ENCODE peak calls at places on chromosomes 16 and 17, in seven cellular contexts. H, E, F, S, W, Y and D are unnamed samples.

GRCh38 chr17:13415877-13416416 is 185.8 kb downstream of the HS3ST3A1 start:
- DNase-seq in H (no peak), E (no peak), F (no peak), S (peak), W (no peak), Y (no peak), D (no peak)

GRCh38 chr16:55543470-55543869 is 23.0 kb upstream of the CAPNS2 start:
- DNase-seq in H (no peak), E (peak), F (no peak), S (peak), W (no peak), Y (no peak), D (peak)

GRCh38 chr16:73529303-73530012 is 481.5 kb upstream of the ZFHX3 start:
- DNase-seq in H (no peak), E (no peak), F (no peak), S (no peak), W (no peak), Y (no peak), D (no peak)

GRCh38 chr16:68470461-68471150 is 22.3 kb upstream of the SMPD3 start:
- DNase-seq in H (no peak), E (no peak), F (no peak), S (no peak), W (no peak), Y (no peak), D (no peak)

GRCh38 chr17:7884581-7885356 is 3.8 kb upstream of the CHD3 start:
- DNase-seq in H (no peak), E (no peak), F (peak), S (no peak), W (no peak), Y (no peak), D (peak)

GRCh38 chr16:88428156-88428555 is 24.9 kb upstream of the ZFPM1 start:
- DNase-seq in H (no peak), E (no peak), F (no peak), S (no peak), W (no peak), Y (no peak), D (no peak)

GRCh38 chr17:32142857-32143524 is 689 bp downstream of the RHOT1 start:
- DNase-seq in H (peak), E (peak), F (peak), S (peak), W (no peak), Y (peak), D (peak)

GRCh38 chr16:65119905-65120341 is 1.9 kb downstream of the CDH11 start:
- DNase-seq in H (peak), E (peak), F (no peak), S (peak), W (no peak), Y (no peak), D (peak)

GRCh38 chr17:78414178-78415162 is 36.0 kb downstream of the PGS1 start:
- DNase-seq in H (no peak), E (no peak), F (no peak), S (no peak), W (no peak), Y (no peak), D (no peak)

GRCh38 chr17:67532326-67532871 is 155.3 kb downstream of the PITPNC1 start:
- DNase-seq in H (no peak), E (no peak), F (peak), S (no peak), W (no peak), Y (no peak), D (no peak)

GRCh38 chr17:39484178-39484577 is 22.9 kb downstream of the CDK12 start:
- DNase-seq in H (no peak), E (no peak), F (no peak), S (no peak), W (no peak), Y (no peak), D (no peak)

GRCh38 chr17:43528319-43528987 is 17.7 kb downstream of the ETV4 start:
- DNase-seq in H (no peak), E (no peak), F (no peak), S (no peak), W (no peak), Y (peak), D (no peak)

GRCh38 chr17:31674717-31675349 is 184.2 kb downstream of the COPRS start:
- DNase-seq in H (no peak), E (no peak), F (no peak), S (peak), W (no peak), Y (no peak), D (peak)

GRCh38 chr16:50309527-50310307 is 43.4 kb downstream of the ADCY7 start:
- DNase-seq in H (no peak), E (no peak), F (no peak), S (no peak), W (no peak), Y (no peak), D (no peak)

GRCh38 chr16:7332611-7333010 is at the start of gene RBFOX1:
- DNase-seq in H (no peak), E (no peak), F (no peak), S (no peak), W (no peak), Y (no peak), D (no peak)

GRCh38 chr17:36088559-36089376 is 1.2 kb downstream of the CCL3 start:
- DNase-seq in H (no peak), E (peak), F (no peak), S (no peak), W (no peak), Y (no peak), D (no peak)

GRCh38 chr17:20774472-20775135 is 195.1 kb downstream of the CDRT15L2 start:
- DNase-seq in H (no peak), E (no peak), F (no peak), S (no peak), W (no peak), Y (no peak), D (no peak)

GRCh38 chr17:35082073-35082657 is 18.7 kb upstream of the RFFL start:
- DNase-seq in H (no peak), E (no peak), F (no peak), S (peak), W (no peak), Y (no peak), D (peak)

GRCh38 chr17:41691031-41691777 is 2.5 kb downstream of the EIF1 start:
- DNase-seq in H (no peak), E (no peak), F (no peak), S (peak), W (no peak), Y (no peak), D (peak)

GRCh38 chr17:3917391-3917931 is 1.2 kb upstream of the P2RX1 start:
- DNase-seq in H (no peak), E (no peak), F (no peak), S (peak), W (no peak), Y (no peak), D (peak)

GRCh38 chr17:31320791-31321190 is 631 bp downstream of the EVI2A start:
- DNase-seq in H (no peak), E (no peak), F (no peak), S (peak), W (no peak), Y (no peak), D (peak)

GRCh38 chr17:4708436-4708835 is 2.0 kb upstream of the ARRB2 start:
- DNase-seq in H (no peak), E (peak), F (peak), S (no peak), W (no peak), Y (no peak), D (peak)

GRCh38 chr16:50266337-50267091 is at the start of gene ADCY7:
- DNase-seq in H (no peak), E (peak), F (peak), S (peak), W (no peak), Y (peak), D (peak)

GRCh38 chr16:53089434-53090270 is 34.9 kb downstream of the CHD9 start:
- DNase-seq in H (peak), E (peak), F (no peak), S (no peak), W (no peak), Y (no peak), D (no peak)

DNA sequence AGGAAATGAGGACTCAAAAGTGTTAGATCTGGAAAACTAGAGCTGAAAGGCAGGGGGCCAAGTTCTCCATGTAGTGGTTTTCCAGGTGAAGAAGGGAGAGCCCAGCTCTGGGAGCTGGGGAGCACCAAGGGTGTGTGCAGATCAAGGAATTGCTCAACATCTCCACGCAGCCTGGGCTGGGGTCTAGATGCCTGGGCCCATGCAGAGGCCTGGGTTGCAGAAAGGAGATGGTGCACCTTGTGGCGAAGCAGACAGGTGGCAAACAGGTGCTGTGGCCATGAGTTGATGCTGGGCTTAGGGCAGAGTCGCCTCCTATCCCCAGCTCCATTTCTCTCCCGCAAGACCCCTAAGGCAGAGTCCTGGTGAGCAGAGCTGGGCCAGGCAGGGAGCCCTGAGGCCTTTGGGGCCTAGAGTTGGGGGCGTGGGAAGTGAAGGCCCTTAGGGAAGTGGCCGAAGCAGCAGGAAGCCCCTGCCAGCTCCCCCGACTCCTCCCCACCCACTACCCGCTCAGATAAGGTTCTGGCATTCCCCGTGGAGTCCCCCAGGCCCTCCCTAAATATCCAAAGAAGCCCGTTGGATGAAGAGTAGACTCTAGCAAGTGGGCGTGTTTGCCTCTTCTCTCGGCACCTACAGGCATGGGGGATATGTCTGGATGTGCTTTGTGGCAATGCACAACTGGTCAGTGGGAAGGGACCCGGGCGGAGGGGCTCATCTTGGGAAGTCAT is 777 bp downstream of the FOXN1 start:
- DNase-seq in H (no peak), E (no peak), F (no peak), S (no peak), W (no peak), Y (no peak), D (no peak)
- H2AK5ac ChIP-seq in H (peak), E (no peak), F (no peak), S (no peak), W (no peak), Y (no peak), D (no peak)

GRCh38 chr17:68616334-68616733 is 15.2 kb upstream of the FAM20A start:
- DNase-seq in H (no peak), E (no peak), F (no peak), S (no peak), W (no peak), Y (no peak), D (no peak)
- H3K27ac ChIP-seq in H (no peak), E (no peak), F (no peak), S (no peak), W (no peak), Y (no peak), D (no peak)

GRCh38 chr17:81257533-81257932 is 18.4 kb downstream of the NDUFAF8 start:
- DNase-seq in H (no peak), E (no peak), F (no peak), S (no peak), W (no peak), Y (no peak), D (no peak)

GRCh38 chr17:81260641-81261040 is 21.5 kb downstream of the NDUFAF8 start:
- DNase-seq in H (no peak), E (no peak), F (no peak), S (no peak), W (no peak), Y (no peak), D (no peak)

GRCh38 chr17:81260171-81260570 is 21.1 kb downstream of the NDUFAF8 start:
- DNase-seq in H (no peak), E (no peak), F (no peak), S (no peak), W (no peak), Y (no peak), D (no peak)

GRCh38 chr17:81258292-81258691 is 19.2 kb downstream of the NDUFAF8 start:
- DNase-seq in H (no peak), E (no peak), F (peak), S (no peak), W (no peak), Y (no peak), D (peak)

GRCh38 chr17:81259058-81259605 is 20.0 kb downstream of the NDUFAF8 start:
- DNase-seq in H (no peak), E (no peak), F (no peak), S (no peak), W (no peak), Y (no peak), D (no peak)
- H2AK5ac ChIP-seq in H (no peak), E (no peak), F (no peak), S (no peak), W (no peak), Y (no peak), D (no peak)

DNA sequence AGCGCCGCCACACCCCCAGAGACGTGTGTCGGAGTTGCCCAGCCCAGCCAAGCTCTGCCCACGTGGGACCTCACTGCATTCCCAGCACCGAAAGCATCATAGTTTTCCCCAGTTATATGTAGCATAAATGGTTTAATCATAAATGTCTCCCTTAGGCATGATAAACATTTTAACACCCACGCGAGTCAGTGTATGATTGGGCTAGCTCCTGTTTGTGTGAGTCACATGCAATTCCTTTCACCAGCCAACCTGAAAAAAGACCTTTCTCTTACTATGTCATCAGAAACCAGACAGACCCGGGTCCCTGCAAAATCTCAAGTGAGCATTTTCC is 9.2 kb downstream of the TAF1C start:
- DNase-seq in H (no peak), E (no peak), F (no peak), S (peak), W (no peak), Y (peak), D (peak)
- H3K27ac ChIP-seq in H (no peak), E (no peak), F (no peak), S (peak), W (no peak), Y (peak), D (peak)

GRCh38 chr17:50201226-50201854 is at the start of gene COL1A1:
- DNase-seq in H (no peak), E (peak), F (peak), S (peak), W (no peak), Y (no peak), D (peak)

GRCh38 chr17:50203589-50204345 is 2.3 kb upstream of the COL1A1 start:
- DNase-seq in H (no peak), E (no peak), F (no peak), S (peak), W (no peak), Y (no peak), D (peak)

GRCh38 chr17:50205111-50205821 is 3.8 kb upstream of the COL1A1 start:
- DNase-seq in H (no peak), E (no peak), F (no peak), S (peak), W (no peak), Y (no peak), D (peak)

GRCh38 chr17:50204431-50204830 is 3.0 kb upstream of the COL1A1 start:
- DNase-seq in H (no peak), E (no peak), F (no peak), S (no peak), W (no peak), Y (no peak), D (no peak)

DNA sequence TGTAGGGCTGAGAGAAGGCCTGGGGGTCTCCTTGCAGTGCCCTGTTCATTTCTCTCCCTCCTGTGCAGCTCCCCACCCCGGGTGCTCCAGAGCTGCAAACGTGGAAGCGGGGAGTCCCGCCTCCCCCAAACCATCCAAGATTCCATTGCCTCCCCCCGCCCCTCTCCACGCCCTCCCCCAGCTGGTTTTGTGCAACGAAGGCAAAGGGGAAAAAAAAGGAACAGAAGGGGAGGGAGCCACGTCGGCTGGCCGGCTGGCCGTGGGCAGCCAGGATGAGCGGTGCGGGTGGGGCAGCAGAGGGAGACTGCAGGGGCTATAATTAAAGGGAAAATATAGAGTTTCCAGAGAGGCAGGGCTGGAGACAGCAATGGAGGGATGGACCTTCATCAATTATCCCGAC is 1.7 kb upstream of the COL1A1 start:
- DNase-seq in H (no peak), E (no peak), F (no peak), S (peak), W (no peak), Y (no peak), D (no peak)
- H2AK5ac ChIP-seq in H (peak), E (no peak), F (no peak), S (peak), W (no peak), Y (peak), D (peak)

GRCh38 chr16:687499-687898 is 2.7 kb downstream of the WDR24 start:
- DNase-seq in H (no peak), E (no peak), F (no peak), S (no peak), W (no peak), Y (no peak), D (no peak)

GRCh38 chr16:692356-693108 is 2.3 kb upstream of the WDR24 start:
- DNase-seq in H (no peak), E (no peak), F (no peak), S (no peak), W (no peak), Y (no peak), D (no peak)

GRCh38 chr16:685967-686366 is 1.8 kb upstream of the JMJD8 start:
- DNase-seq in H (no peak), E (no peak), F (peak), S (peak), W (no peak), Y (no peak), D (peak)

GRCh38 chr16:686459-687260 is 2.5 kb upstream of the JMJD8 start:
- DNase-seq in H (no peak), E (no peak), F (no peak), S (no peak), W (no peak), Y (no peak), D (no peak)

DNA sequence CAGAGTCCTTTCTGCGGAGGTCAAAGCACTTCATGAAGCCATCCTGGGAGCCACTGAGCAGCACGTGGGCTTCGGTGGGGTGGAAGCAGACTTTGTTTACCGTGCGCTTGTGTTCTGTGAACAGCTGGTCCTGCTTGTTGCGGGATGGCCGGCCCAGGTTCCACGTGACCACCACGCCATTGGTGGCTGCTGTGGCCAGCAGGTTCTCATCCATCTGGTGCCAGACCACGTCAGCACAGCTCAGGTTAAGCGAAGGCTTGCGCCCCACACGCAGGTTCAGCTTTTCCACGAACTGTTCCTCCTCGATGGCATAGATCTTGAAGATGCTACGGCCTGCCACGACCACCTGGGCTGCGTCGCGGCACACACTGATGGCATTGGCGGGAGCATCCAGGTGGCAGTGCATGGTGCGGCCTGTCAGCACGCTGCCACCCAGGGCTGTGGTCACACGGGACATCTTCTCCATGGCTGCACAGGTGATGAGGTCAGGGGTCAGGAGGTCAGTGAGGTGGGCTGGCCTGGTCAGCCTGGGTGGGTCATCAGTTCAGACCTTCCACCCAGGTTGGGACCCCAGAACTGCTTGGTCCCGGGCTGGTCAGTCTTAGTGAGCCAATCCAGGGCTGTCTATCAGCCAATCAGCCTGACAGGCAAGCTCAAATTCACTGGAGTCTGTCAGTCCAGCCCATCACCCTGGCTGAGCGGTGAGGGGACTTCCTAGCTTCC is 862 bp downstream of the WDR24 start:
- DNase-seq in H (no peak), E (no peak), F (no peak), S (no peak), W (no peak), Y (no peak), D (no peak)
- H3K27ac ChIP-seq in H (no peak), E (no peak), F (no peak), S (peak), W (no peak), Y (no peak), D (no peak)

DNA sequence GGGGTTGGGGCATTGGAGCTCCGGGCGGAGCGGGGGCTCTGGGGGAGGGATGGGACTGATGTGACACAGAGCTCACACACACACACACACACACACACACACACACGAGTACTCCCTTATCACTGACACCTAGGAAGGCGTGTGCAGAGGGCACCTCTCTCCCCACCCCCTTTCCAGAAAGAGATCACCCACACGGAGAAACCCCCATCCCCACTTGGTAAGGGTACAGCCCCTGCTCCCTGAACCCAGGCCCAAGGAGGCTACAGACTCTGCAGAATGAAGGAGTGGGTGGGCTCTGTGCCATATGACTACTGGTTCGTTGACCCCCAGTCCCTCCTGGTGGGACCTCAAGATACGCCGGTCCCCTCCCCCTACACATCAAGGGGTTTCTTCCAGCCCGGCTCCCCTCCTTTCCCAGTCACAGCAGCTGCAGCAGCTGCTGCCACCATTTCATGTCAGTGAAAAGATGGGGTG is 8.7 kb upstream of the ARHGAP23 start:
- DNase-seq in H (no peak), E (no peak), F (peak), S (no peak), W (no peak), Y (no peak), D (no peak)
- H2AK5ac ChIP-seq in H (no peak), E (no peak), F (no peak), S (no peak), W (no peak), Y (no peak), D (no peak)